ENCODE peak calls at places on chromosome 19, in four cellular contexts. U is K562, K is GM12878, H is SK-N-SH. G is an unnamed sample.

GRCh38 chr19:48819366-48819816 is 8.6 kb upstream of the BCAT2 start:
- DNase-seq in U (peak), K (no peak), H (no peak), G (no peak)

GRCh38 chr19:16078311-16078758 is 2.0 kb downstream of the TPM4 start:
- DNase-seq in U (no peak), K (no peak), H (no peak), G (no peak)

GRCh38 chr19:43594710-43595604 is 977 bp downstream of the IRGQ start:
- DNase-seq in U (peak), K (no peak), H (peak), G (peak)

GRCh38 chr19:53868892-53869804 is 1.5 kb downstream of the MYADM start:
- DNase-seq in U (peak), K (no peak), H (peak), G (peak)

GRCh38 chr19:50328257-50329145 is 676 bp downstream of the KCNC3 start:
- DNase-seq in U (peak), K (no peak), H (peak), G (peak)

GRCh38 chr19:42022616-42023015 is 28.6 kb upstream of the ATP1A3 start:
- DNase-seq in U (no peak), K (no peak), H (no peak), G (no peak)

GRCh38 chr19:32814624-32815023 is 54.9 kb downstream of the SLC7A9 start:
- DNase-seq in U (no peak), K (no peak), H (no peak), G (no peak)

GRCh38 chr19:18423258-18424020 is 4.2 kb downstream of the SSBP4 start:
- DNase-seq in U (no peak), K (no peak), H (no peak), G (no peak)

GRCh38 chr19:32104465-32105235 is 240.8 kb upstream of the ZNF507 start:
- DNase-seq in U (no peak), K (no peak), H (no peak), G (no peak)

GRCh38 chr19:34171539-34171876 is 796 bp upstream of the LSM14A start:
- DNase-seq in U (peak), K (peak), H (no peak), G (no peak)

GRCh38 chr19:45773384-45773783 is 4.3 kb upstream of the SIX5 start:
- DNase-seq in U (no peak), K (no peak), H (no peak), G (no peak)

GRCh38 chr19:44890366-44891015 is 563 bp upstream of the TOMM40 start:
- DNase-seq in U (peak), K (peak), H (peak), G (peak)

GRCh38 chr19:48499352-48500090 is 12.1 kb downstream of the LMTK3 start:
- DNase-seq in U (no peak), K (no peak), H (no peak), G (no peak)

GRCh38 chr19:50493171-50493570 is 16.5 kb upstream of the GARIN5A start:
- DNase-seq in U (no peak), K (no peak), H (no peak), G (no peak)

GRCh38 chr19:42250666-42251531 is 4.0 kb downstream of the ERF start:
- DNase-seq in U (no peak), K (no peak), H (peak), G (no peak)

GRCh38 chr19:56141416-56141992 is 417 bp downstream of the ZNF444 start:
- DNase-seq in U (no peak), K (no peak), H (no peak), G (no peak)

GRCh38 chr19:48470281-48470680 is 1.1 kb downstream of the CYTH2 start:
- DNase-seq in U (no peak), K (no peak), H (no peak), G (no peak)

GRCh38 chr19:35266904-35267817 is 1.6 kb upstream of the USF2 start:
- DNase-seq in U (peak), K (no peak), H (peak), G (peak)

GRCh38 chr19:14006766-14007562 is 844 bp upstream of the RFX1 start:
- DNase-seq in U (peak), K (no peak), H (peak), G (peak)

GRCh38 chr19:46192990-46193650 is 36.4 kb upstream of the IGFL1 start:
- DNase-seq in U (peak), K (no peak), H (no peak), G (no peak)

GRCh38 chr19:4409123-4409933 is 6.9 kb downstream of the CHAF1A start:
- DNase-seq in U (no peak), K (no peak), H (no peak), G (peak)
- TF ChIP-seq USF1 in U (no peak), K (no peak), H (no peak), G (no peak)

DNA sequence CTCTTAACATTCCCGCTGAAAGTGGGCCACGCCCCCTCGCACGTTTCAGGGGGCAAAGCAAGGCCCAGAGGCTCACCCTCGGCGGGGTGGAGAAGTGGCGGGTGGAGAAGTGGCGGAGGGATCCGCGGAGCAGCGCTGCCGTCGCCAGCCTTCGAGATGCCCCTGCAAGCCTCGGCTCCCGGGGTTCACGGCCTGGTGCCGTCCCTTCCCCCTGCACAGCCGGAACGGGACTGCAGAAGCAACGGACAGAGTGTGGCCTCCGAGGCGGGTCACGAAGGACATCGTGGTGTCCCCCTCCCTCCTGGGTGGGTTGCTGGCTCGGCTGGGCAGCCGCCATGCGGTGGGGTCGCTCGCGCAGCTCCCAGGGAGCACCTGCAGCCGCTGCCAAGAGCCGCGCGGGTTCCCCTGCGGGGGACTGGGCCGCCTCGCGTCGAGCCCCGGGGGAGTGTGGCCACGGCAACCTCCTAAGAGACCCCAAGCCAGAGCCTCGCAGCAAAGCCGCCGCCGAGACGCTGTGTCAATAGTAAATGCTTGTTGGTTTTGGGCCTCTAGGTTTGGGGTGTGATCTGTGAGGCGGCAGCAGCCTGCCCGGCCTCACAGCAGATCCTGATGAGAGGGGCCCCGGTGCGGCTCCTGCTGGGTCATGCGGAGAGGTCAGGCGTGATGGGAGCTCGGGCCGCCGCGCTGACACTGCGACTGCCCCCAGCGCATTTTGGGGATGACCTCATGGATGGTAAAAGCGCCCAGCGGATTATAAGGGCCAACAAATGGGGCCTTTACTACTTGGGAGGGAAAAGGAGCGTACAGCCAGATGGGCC is 5.5 kb downstream of the TPGS1 start:
- DNase-seq in U (peak), K (no peak), H (no peak), G (peak)
- TF ChIP-seq USF1 in U (no peak), K (no peak), H (no peak), G (no peak)

GRCh38 chr19:2714531-2715269 is 6.5 kb downstream of the DIRAS1 start:
- DNase-seq in U (no peak), K (no peak), H (no peak), G (no peak)
- TF ChIP-seq USF1 in U (no peak), K (no peak), H (no peak), G (no peak)

GRCh38 chr19:52231154-52231565 is 38.2 kb upstream of the ZNF766 start:
- DNase-seq in U (no peak), K (no peak), H (no peak), G (no peak)
- TF ChIP-seq USF1 in U (no peak), K (no peak), H (no peak), G (no peak)

GRCh38 chr19:29266001-29266400 is 53.0 kb upstream of the UQCRFS1 start:
- DNase-seq in U (no peak), K (no peak), H (no peak), G (no peak)

GRCh38 chr19:29267701-29268100 is 54.8 kb upstream of the UQCRFS1 start:
- DNase-seq in U (no peak), K (no peak), H (no peak), G (no peak)

GRCh38 chr19:29268103-29268502 is 55.2 kb upstream of the UQCRFS1 start:
- DNase-seq in U (no peak), K (no peak), H (no peak), G (no peak)

GRCh38 chr19:29265436-29265835 is 52.5 kb upstream of the UQCRFS1 start:
- DNase-seq in U (no peak), K (no peak), H (no peak), G (no peak)

GRCh38 chr19:29266603-29267002 is 53.7 kb upstream of the UQCRFS1 start:
- DNase-seq in U (no peak), K (no peak), H (no peak), G (no peak)
- TF ChIP-seq USF1 in U (no peak), K (no peak), H (no peak), G (no peak)

DNA sequence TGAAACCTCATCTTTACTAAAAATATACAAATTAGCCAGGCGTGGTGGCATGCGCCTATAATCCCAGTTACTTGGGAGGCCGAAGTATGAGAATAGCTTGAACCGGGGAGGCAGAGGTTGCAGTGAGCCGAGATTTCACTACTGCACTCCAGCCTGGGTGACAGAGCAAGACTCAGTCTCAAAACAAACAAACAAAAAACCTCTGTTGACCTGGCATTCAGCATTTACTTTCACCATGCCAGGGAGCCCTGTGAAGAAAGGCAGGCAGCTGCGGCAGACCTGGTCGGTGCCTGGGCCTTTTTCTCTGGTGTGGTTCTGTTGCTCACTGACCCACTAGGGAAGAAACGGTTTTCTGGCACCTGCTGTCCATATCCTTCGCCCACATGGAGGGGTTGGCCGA is 49.8 kb downstream of the DNM2 start:
- DNase-seq in U (no peak), K (no peak), H (no peak), G (no peak)
- TF ChIP-seq USF1 in U (no peak), K (no peak), H (no peak), G (no peak)

G was measured in WTC11.